ENCODE peak calls at places on chromosomes 13 and 19, in four cellular contexts. One of them, this sample, is unnamed. For H3K4me1 and H3K36me3, the result is how much of the 10 kb centered on the place peaks cover.

GRCh38 chr13:79913141-79913827 is 427.6 kb downstream of the SPRY2 start:
- DNase-seq in CD4-positive, alpha-beta memory T cell: no peak
- DNase-seq in right atrium auricular region: no peak
- DNase-seq in GM23248: no peak
- DNase-seq in this sample: no peak

GRCh38 chr13:45529758-45530157 is 65.0 kb downstream of the COG3 start:
- DNase-seq in CD4-positive, alpha-beta memory T cell: no peak
- DNase-seq in right atrium auricular region: no peak
- DNase-seq in GM23248: no peak
- DNase-seq in this sample: no peak

GRCh38 chr13:69291292-69291906 is 816.2 kb upstream of the ATXN8OS start:
- DNase-seq in CD4-positive, alpha-beta memory T cell: no peak
- DNase-seq in right atrium auricular region: no peak
- DNase-seq in GM23248: no peak
- DNase-seq in this sample: no peak

GRCh38 chr13:92175330-92175729 is 776.9 kb downstream of the GPC5 start:
- DNase-seq in CD4-positive, alpha-beta memory T cell: no peak
- DNase-seq in right atrium auricular region: no peak
- DNase-seq in GM23248: peak
- DNase-seq in this sample: no peak

GRCh38 chr13:73816702-73817101 is 317.5 kb downstream of the KLF12 start:
- DNase-seq in CD4-positive, alpha-beta memory T cell: no peak
- DNase-seq in right atrium auricular region: no peak
- DNase-seq in GM23248: no peak
- DNase-seq in this sample: no peak

GRCh38 chr19:41955521-41955920 is 3.6 kb downstream of the RABAC1 start:
- DNase-seq in CD4-positive, alpha-beta memory T cell: no peak
- DNase-seq in right atrium auricular region: no peak
- DNase-seq in GM23248: no peak
- DNase-seq in this sample: no peak

GRCh38 chr19:55678121-55678671 is 3.2 kb downstream of the EPN1 start:
- DNase-seq in CD4-positive, alpha-beta memory T cell: no peak
- DNase-seq in right atrium auricular region: no peak
- DNase-seq in GM23248: no peak
- DNase-seq in this sample: no peak

GRCh38 chr19:47436712-47437401 is 17.5 kb upstream of the MEIS3 start:
- DNase-seq in CD4-positive, alpha-beta memory T cell: peak
- DNase-seq in right atrium auricular region: peak
- DNase-seq in GM23248: peak
- DNase-seq in this sample: peak

GRCh38 chr13:107937841-107938240 is 277.5 kb downstream of the LIG4 start:
- DNase-seq in CD4-positive, alpha-beta memory T cell: no peak
- DNase-seq in right atrium auricular region: no peak
- DNase-seq in GM23248: peak
- DNase-seq in this sample: no peak

GRCh38 chr19:47444388-47444821 is 25.1 kb upstream of the MEIS3 start:
- DNase-seq in CD4-positive, alpha-beta memory T cell: peak
- DNase-seq in right atrium auricular region: no peak
- DNase-seq in GM23248: no peak
- DNase-seq in this sample: peak

GRCh38 chr19:55766466-55766865 is 2.5 kb upstream of the RFPL4AL1 start:
- DNase-seq in CD4-positive, alpha-beta memory T cell: no peak
- DNase-seq in right atrium auricular region: no peak
- DNase-seq in GM23248: no peak
- DNase-seq in this sample: no peak

GRCh38 chr13:113273856-113274590 is 23.0 kb upstream of the LAMP1 start:
- DNase-seq in CD4-positive, alpha-beta memory T cell: no peak
- DNase-seq in right atrium auricular region: no peak
- DNase-seq in GM23248: peak
- DNase-seq in this sample: no peak

GRCh38 chr13:50691682-50692263 is 151.7 kb downstream of the DLEU7 start:
- DNase-seq in CD4-positive, alpha-beta memory T cell: no peak
- DNase-seq in right atrium auricular region: no peak
- DNase-seq in GM23248: peak
- DNase-seq in this sample: no peak

GRCh38 chr13:23673354-23673753 is 103.1 kb downstream of the TNFRSF19 start:
- DNase-seq in CD4-positive, alpha-beta memory T cell: no peak
- DNase-seq in right atrium auricular region: no peak
- DNase-seq in GM23248: peak
- DNase-seq in this sample: no peak

GRCh38 chr13:101916108-101916757 is 463.8 kb downstream of the ITGBL1 start:
- DNase-seq in CD4-positive, alpha-beta memory T cell: no peak
- DNase-seq in right atrium auricular region: no peak
- DNase-seq in GM23248: peak
- DNase-seq in this sample: no peak

GRCh38 chr19:38182536-38183210 is 41.3 kb downstream of the DPF1 start:
- DNase-seq in CD4-positive, alpha-beta memory T cell: no peak
- DNase-seq in right atrium auricular region: no peak
- DNase-seq in GM23248: peak
- DNase-seq in this sample: no peak
- H3K27ac ChIP-seq in CD4-positive, alpha-beta memory T cell: no peak
- H3K27ac ChIP-seq in right atrium auricular region: peak
- H3K27ac ChIP-seq in GM23248: no peak
- H3K27ac ChIP-seq in this sample: no peak

GRCh38 chr13:27958928-27959539 is 10.1 kb downstream of the CDX2 start:
- DNase-seq in CD4-positive, alpha-beta memory T cell: no peak
- DNase-seq in right atrium auricular region: no peak
- DNase-seq in GM23248: no peak
- DNase-seq in this sample: no peak
- H3K4me1 ChIP-seq in CD4-positive, alpha-beta memory T cell: under half
- H3K4me1 ChIP-seq in right atrium auricular region: under half
- H3K4me1 ChIP-seq in GM23248: under half
- H3K4me1 ChIP-seq in this sample: under half

DNA sequence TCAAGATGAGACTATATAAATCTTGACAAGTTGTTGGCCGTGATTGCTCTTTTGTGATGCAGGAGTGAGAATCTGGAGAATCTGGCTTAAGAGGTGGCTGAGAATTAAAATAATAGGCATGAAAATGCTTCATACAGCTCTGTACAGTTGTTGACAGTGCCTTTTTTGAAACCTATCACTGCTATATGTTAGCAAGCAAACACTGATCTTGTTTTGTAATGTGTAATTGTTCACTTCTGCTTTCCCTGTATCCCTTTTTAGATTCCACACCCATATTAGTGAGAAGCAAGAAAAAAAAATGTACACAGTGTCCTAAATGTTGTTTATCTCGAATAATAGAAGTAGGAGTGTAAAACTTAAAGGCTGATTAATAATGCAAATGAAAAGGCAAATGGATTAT is 31.0 kb downstream of the ITM2B start:
- DNase-seq in CD4-positive, alpha-beta memory T cell: no peak
- DNase-seq in right atrium auricular region: no peak
- DNase-seq in GM23248: no peak
- DNase-seq in this sample: no peak
- H3K36me3 ChIP-seq in CD4-positive, alpha-beta memory T cell: under half
- H3K36me3 ChIP-seq in right atrium auricular region: half or more
- H3K36me3 ChIP-seq in GM23248: under half
- H3K36me3 ChIP-seq in this sample: half or more

GRCh38 chr19:6275170-6275744 is 4.5 kb downstream of the MLLT1 start:
- DNase-seq in CD4-positive, alpha-beta memory T cell: no peak
- DNase-seq in right atrium auricular region: no peak
- DNase-seq in GM23248: no peak
- DNase-seq in this sample: no peak

GRCh38 chr19:6273701-6274601 is 5.8 kb downstream of the MLLT1 start:
- DNase-seq in CD4-positive, alpha-beta memory T cell: no peak
- DNase-seq in right atrium auricular region: peak
- DNase-seq in GM23248: peak
- DNase-seq in this sample: no peak

GRCh38 chr19:6272913-6273600 is 6.7 kb downstream of the MLLT1 start:
- DNase-seq in CD4-positive, alpha-beta memory T cell: no peak
- DNase-seq in right atrium auricular region: no peak
- DNase-seq in GM23248: no peak
- DNase-seq in this sample: no peak

GRCh38 chr19:6276447-6276846 is 3.3 kb downstream of the MLLT1 start:
- DNase-seq in CD4-positive, alpha-beta memory T cell: no peak
- DNase-seq in right atrium auricular region: peak
- DNase-seq in GM23248: peak
- DNase-seq in this sample: no peak

GRCh38 chr19:6274756-6275155 is 5.0 kb downstream of the MLLT1 start:
- DNase-seq in CD4-positive, alpha-beta memory T cell: no peak
- DNase-seq in right atrium auricular region: no peak
- DNase-seq in GM23248: peak
- DNase-seq in this sample: no peak
- H3K27ac ChIP-seq in CD4-positive, alpha-beta memory T cell: no peak
- H3K27ac ChIP-seq in right atrium auricular region: peak
- H3K27ac ChIP-seq in GM23248: peak
- H3K27ac ChIP-seq in this sample: no peak

GRCh38 chr19:8577247-8577646 is at the start of gene MYO1F:
- DNase-seq in CD4-positive, alpha-beta memory T cell: no peak
- DNase-seq in right atrium auricular region: no peak
- DNase-seq in GM23248: no peak
- DNase-seq in this sample: peak

GRCh38 chr19:8573316-8573715 is 3.9 kb downstream of the MYO1F start:
- DNase-seq in CD4-positive, alpha-beta memory T cell: no peak
- DNase-seq in right atrium auricular region: no peak
- DNase-seq in GM23248: no peak
- DNase-seq in this sample: no peak

GRCh38 chr19:8576273-8576993 is 809 bp downstream of the MYO1F start:
- DNase-seq in CD4-positive, alpha-beta memory T cell: no peak
- DNase-seq in right atrium auricular region: no peak
- DNase-seq in GM23248: no peak
- DNase-seq in this sample: peak

GRCh38 chr19:8577741-8578140 is 499 bp upstream of the MYO1F start:
- DNase-seq in CD4-positive, alpha-beta memory T cell: no peak
- DNase-seq in right atrium auricular region: no peak
- DNase-seq in GM23248: no peak
- DNase-seq in this sample: no peak

DNA sequence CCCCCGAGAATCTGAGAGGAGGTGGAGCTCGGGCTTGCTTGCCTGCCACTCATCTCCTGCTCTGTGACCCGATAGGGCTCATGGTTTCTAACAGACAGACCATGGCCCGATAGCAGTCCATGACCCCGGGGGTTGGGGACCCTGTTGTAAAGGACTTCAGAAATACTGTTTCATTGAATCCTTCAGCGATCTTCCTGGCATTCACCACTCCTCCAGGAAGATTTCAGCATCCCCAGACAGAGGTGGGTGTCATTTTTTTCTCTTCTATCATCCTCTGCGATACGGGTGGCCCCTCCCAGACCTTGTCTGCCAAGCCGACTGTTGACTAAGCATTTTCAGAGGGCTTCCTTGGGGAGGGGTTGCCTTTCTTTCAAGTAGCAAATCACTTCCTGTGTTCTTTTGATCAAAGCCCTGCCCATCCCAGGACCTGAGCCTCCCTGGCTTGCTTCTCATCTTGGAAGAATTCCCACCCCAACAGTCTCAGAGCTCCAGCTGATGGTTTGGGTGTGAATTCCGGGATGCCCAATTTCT is 1.7 kb downstream of the MYO1F start:
- DNase-seq in CD4-positive, alpha-beta memory T cell: peak
- DNase-seq in right atrium auricular region: no peak
- DNase-seq in GM23248: peak
- DNase-seq in this sample: peak
- H3K4me1 ChIP-seq in CD4-positive, alpha-beta memory T cell: half or more
- H3K4me1 ChIP-seq in right atrium auricular region: under half
- H3K4me1 ChIP-seq in GM23248: under half
- H3K4me1 ChIP-seq in this sample: half or more

This sample was measured in CD4-positive, CD25-positive, alpha-beta regulatory T cell.